ENCODE peak calls at places on chromosomes 6 and 20, in four cellular contexts. G is ovary, I is DND-41, J is heart left ventricle. Q is an unnamed sample. For H3K9me3, the result is how much of the 10 kb centered on the place peaks cover.

GRCh38 chr6:129605962-129606361 is 104.0 kb downstream of the ARHGAP18 start:
- DNase-seq in G (no peak), I (no peak), J (no peak), Q (peak)

GRCh38 chr6:104959453-104959858 is 2.5 kb downstream of the LIN28B start:
- DNase-seq in G (no peak), I (no peak), J (no peak), Q (no peak)

GRCh38 chr6:2977799-2978558 is 6.6 kb upstream of the SERPINB6 start:
- DNase-seq in G (no peak), I (no peak), J (no peak), Q (no peak)

GRCh38 chr6:131213501-131213990 is 78.3 kb downstream of the AKAP7 start:
- DNase-seq in G (no peak), I (peak), J (no peak), Q (no peak)

GRCh38 chr20:47133809-47134456 is 222.6 kb downstream of the ZMYND8 start:
- DNase-seq in G (no peak), I (no peak), J (no peak), Q (no peak)

GRCh38 chr6:74607934-74608333 is 597.9 kb downstream of the COL12A1 start:
- DNase-seq in G (no peak), I (no peak), J (no peak), Q (no peak)

GRCh38 chr6:156601156-156601820 is 175.9 kb upstream of the ARID1B start:
- DNase-seq in G (no peak), I (no peak), J (no peak), Q (no peak)

GRCh38 chr6:31952140-31952805 is 6.4 kb downstream of the CFB start:
- DNase-seq in G (peak), I (no peak), J (peak), Q (peak)

GRCh38 chr20:61808497-61808896 is 257.2 kb downstream of the TAF4 start:
- DNase-seq in G (no peak), I (no peak), J (no peak), Q (no peak)

GRCh38 chr6:19433101-19433500 is 404.1 kb upstream of the ID4 start:
- DNase-seq in G (no peak), I (no peak), J (no peak), Q (no peak)

GRCh38 chr6:78427386-78427785 is 440.0 kb upstream of the IRAK1BP1 start:
- DNase-seq in G (no peak), I (no peak), J (no peak), Q (no peak)

GRCh38 chr20:61537239-61537638 is 285.2 kb downstream of the CDH4 start:
- DNase-seq in G (no peak), I (no peak), J (no peak), Q (no peak)

GRCh38 chr6:109393882-109394281 is 11.6 kb upstream of the CD164 start:
- DNase-seq in G (no peak), I (no peak), J (no peak), Q (no peak)

GRCh38 chr6:133688705-133689492 is 200.0 kb upstream of the TCF21 start:
- DNase-seq in G (no peak), I (no peak), J (no peak), Q (no peak)

GRCh38 chr6:159919011-159919511 is 28.3 kb downstream of the MAS1 start:
- DNase-seq in G (no peak), I (no peak), J (no peak), Q (no peak)

GRCh38 chr6:41546475-41546865 is 289 bp downstream of the FOXP4 start:
- DNase-seq in G (no peak), I (no peak), J (no peak), Q (no peak)

GRCh38 chr6:53199156-53199555 is 50.5 kb upstream of the GCM1 start:
- DNase-seq in G (no peak), I (no peak), J (no peak), Q (no peak)

GRCh38 chr20:6058684-6059295 is 4.9 kb upstream of the LRRN4 start:
- DNase-seq in G (no peak), I (no peak), J (no peak), Q (no peak)

GRCh38 chr6:102571236-102571908 is 1177.9 kb downstream of the GRIK2 start:
- DNase-seq in G (no peak), I (no peak), J (no peak), Q (no peak)

GRCh38 chr6:2848851-2849250 is 7.2 kb upstream of the SERPINB1 start:
- DNase-seq in G (no peak), I (no peak), J (no peak), Q (no peak)

GRCh38 chr6:9225441-9225871 is 790.1 kb upstream of the SLC35B3 start:
- DNase-seq in G (no peak), I (no peak), J (no peak), Q (no peak)

GRCh38 chr6:17042422-17043147 is 59.3 kb upstream of the STMND1 start:
- DNase-seq in G (no peak), I (no peak), J (peak), Q (no peak)

GRCh38 chr6:83488861-83489260 is 23.5 kb upstream of the PRSS35 start:
- DNase-seq in G (no peak), I (no peak), J (no peak), Q (no peak)

GRCh38 chr20:61589055-61589385 is 337.0 kb downstream of the CDH4 start:
- DNase-seq in G (no peak), I (no peak), J (no peak), Q (no peak)

GRCh38 chr20:31484001-31484400 is 8.9 kb downstream of the REM1 start:
- DNase-seq in G (peak), I (no peak), J (no peak), Q (no peak)

GRCh38 chr6:27297857-27298730 is 14.0 kb downstream of the POM121L2 start:
- DNase-seq in G (no peak), I (no peak), J (no peak), Q (no peak)

GRCh38 chr6:108622601-108623335 is 62.1 kb downstream of the FOXO3 start:
- DNase-seq in G (no peak), I (no peak), J (peak), Q (peak)

GRCh38 chr6:144534123-144534676 is 249.1 kb downstream of the UTRN start:
- DNase-seq in G (no peak), I (no peak), J (no peak), Q (no peak)

GRCh38 chr6:39102024-39102820 is 12.8 kb downstream of the SAYSD1 start:
- DNase-seq in G (no peak), I (no peak), J (no peak), Q (no peak)

GRCh38 chr6:154558513-154558912 is 48.0 kb upstream of the CNKSR3 start:
- DNase-seq in G (no peak), I (no peak), J (no peak), Q (no peak)

GRCh38 chr6:134902907-134903306 is 47.0 kb downstream of the ALDH8A1 start:
- DNase-seq in G (no peak), I (no peak), J (no peak), Q (no peak)

GRCh38 chr6:139990287-139990686 is 615.8 kb upstream of the CITED2 start:
- DNase-seq in G (no peak), I (no peak), J (no peak), Q (no peak)

GRCh38 chr6:100944644-100945043 is 63.5 kb upstream of the ASCC3 start:
- DNase-seq in G (no peak), I (no peak), J (no peak), Q (no peak)

GRCh38 chr6:40185486-40185885 is 251.2 kb upstream of the MOCS1 start:
- DNase-seq in G (no peak), I (no peak), J (no peak), Q (no peak)

GRCh38 chr6:27422651-27423332 is 34.2 kb downstream of the ZNF391 start:
- DNase-seq in G (no peak), I (no peak), J (no peak), Q (no peak)

GRCh38 chr6:32664827-32665362 is 1.6 kb downstream of the HLA-DQB1 start:
- DNase-seq in G (peak), I (no peak), J (peak), Q (no peak)

GRCh38 chr6:121885399-121886152 is 450.1 kb downstream of the GJA1 start:
- DNase-seq in G (no peak), I (no peak), J (no peak), Q (no peak)

GRCh38 chr20:23624307-23624706 is 13.4 kb downstream of the CST3 start:
- DNase-seq in G (no peak), I (no peak), J (no peak), Q (no peak)

GRCh38 chr6:71368284-71368683 is 79.7 kb downstream of the OGFRL1 start:
- DNase-seq in G (no peak), I (no peak), J (no peak), Q (no peak)

GRCh38 chr6:71364910-71365542 is 76.4 kb downstream of the OGFRL1 start:
- DNase-seq in G (no peak), I (no peak), J (no peak), Q (no peak)

DNA sequence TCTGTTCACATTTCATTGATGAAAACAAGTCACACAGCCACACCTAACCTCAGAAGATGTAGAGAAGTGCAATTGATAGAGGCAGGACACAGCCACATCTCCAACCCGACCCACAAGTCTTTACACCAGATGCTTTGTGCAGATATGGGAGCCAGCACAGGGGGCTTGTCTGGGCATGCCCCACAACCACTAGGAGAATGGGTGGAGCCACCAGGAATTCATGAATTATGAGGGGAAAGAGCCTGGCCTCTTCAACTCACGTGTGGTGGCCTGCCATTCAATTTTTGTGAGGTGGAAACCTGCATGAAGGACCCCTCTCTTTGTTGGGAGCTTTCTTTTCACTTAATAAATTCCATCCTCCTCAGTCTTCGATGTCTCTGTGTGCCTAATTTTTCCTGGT is 79.2 kb downstream of the OGFRL1 start:
- DNase-seq in G (no peak), I (peak), J (no peak), Q (no peak)
- H3K9me3 ChIP-seq in G (under half), I (under half), J (under half), Q (under half)

GRCh38 chr6:111159628-111160027 is 72.3 kb downstream of the SLC16A10 start:
- DNase-seq in G (no peak), I (no peak), J (no peak), Q (no peak)
- H3K9me3 ChIP-seq in G (under half), I (under half), J (under half), Q (under half)

GRCh38 chr20:56285496-56285895 is 37.0 kb downstream of the MC3R start:
- DNase-seq in G (no peak), I (no peak), J (no peak), Q (no peak)
- H3K9me3 ChIP-seq in G (under half), I (under half), J (under half), Q (under half)

GRCh38 chr6:95991906-95992305 is 23.9 kb upstream of the FUT9 start:
- DNase-seq in G (no peak), I (no peak), J (no peak), Q (no peak)
- H3K9me3 ChIP-seq in G (under half), I (under half), J (under half), Q (under half)

GRCh38 chr20:50288128-50288623 is 97.5 kb downstream of the CEBPB start:
- DNase-seq in G (no peak), I (no peak), J (no peak), Q (no peak)
- H3K9me3 ChIP-seq in G (under half), I (under half), J (under half), Q (under half)

GRCh38 chr6:170049641-170050491 is 241.0 kb downstream of the DLL1 start:
- DNase-seq in G (peak), I (no peak), J (peak), Q (peak)

GRCh38 chr6:170045981-170046667 is 244.8 kb downstream of the DLL1 start:
- DNase-seq in G (peak), I (no peak), J (no peak), Q (no peak)

GRCh38 chr6:170048615-170049256 is 242.1 kb downstream of the DLL1 start:
- DNase-seq in G (peak), I (no peak), J (peak), Q (peak)

GRCh38 chr6:170046786-170047626 is 243.9 kb downstream of the DLL1 start:
- DNase-seq in G (peak), I (no peak), J (peak), Q (no peak)

GRCh38 chr6:170047813-170048212 is 243.1 kb downstream of the DLL1 start:
- DNase-seq in G (peak), I (no peak), J (no peak), Q (peak)
- H3K9me3 ChIP-seq in G (under half), I (under half), J (under half), Q (under half)

GRCh38 chr6:356828-357251 is 34.7 kb upstream of the IRF4 start:
- DNase-seq in G (no peak), I (no peak), J (no peak), Q (peak)
- H3K9me3 ChIP-seq in G (under half), I (under half), J (under half), Q (under half)

GRCh38 chr20:29741894-29742698 is 1515.4 kb upstream of the DEFB115 start:
- DNase-seq in G (no peak), I (no peak), J (no peak), Q (peak)
- H3K9me3 ChIP-seq in G (under half), I (under half), J (under half), Q (under half)